ENCODE peak calls at places on chromosomes 13 and 19, in eight cellular contexts. One of them, this sample, is unnamed.

GRCh38 chr19:2603320-2603719 is 99.2 kb downstream of the GNG7 start:
- DNase-seq in K562: no peak
- DNase-seq in CD4-positive, alpha-beta T cell: no peak
- DNase-seq in stimulated activated CD4-positive, alpha-beta T cell treated with anti-CD3 and anti-CD28 coated beads, Interleukin-4, amount 100 ng/mL, for 24 hours: no peak
- DNase-seq in DMS 273 treated with DMSO at 0.1 percent for 48 hours: no peak
- DNase-seq in NCI-H2171: no peak
- DNase-seq in mucosa of descending colon: peak; percentile 39
- DNase-seq in activated CD8-positive, alpha-beta T cell treated with anti-CD3 and anti-CD28 coated beads, Interleukin-2, amount 10 ng/mL, durations not matched to agents 7 days and 5 days: no peak
- DNase-seq in this sample: peak; percentile 85

GRCh38 chr19:495440-496332 is 600 bp upstream of the MADCAM1 start:
- DNase-seq in K562: peak; percentile 66
- DNase-seq in CD4-positive, alpha-beta T cell: no peak
- DNase-seq in stimulated activated CD4-positive, alpha-beta T cell treated with anti-CD3 and anti-CD28 coated beads, Interleukin-4, amount 100 ng/mL, for 24 hours: peak; percentile 40
- DNase-seq in DMS 273 treated with DMSO at 0.1 percent for 48 hours: peak; percentile 80
- DNase-seq in NCI-H2171: no peak
- DNase-seq in mucosa of descending colon: peak; percentile 61
- DNase-seq in activated CD8-positive, alpha-beta T cell treated with anti-CD3 and anti-CD28 coated beads, Interleukin-2, amount 10 ng/mL, durations not matched to agents 7 days and 5 days: peak; percentile 57
- DNase-seq in this sample: peak; percentile 57

GRCh38 chr13:30340367-30341184 is 33.2 kb upstream of the KATNAL1 start:
- DNase-seq in K562: peak; percentile 66
- DNase-seq in CD4-positive, alpha-beta T cell: no peak
- DNase-seq in stimulated activated CD4-positive, alpha-beta T cell treated with anti-CD3 and anti-CD28 coated beads, Interleukin-4, amount 100 ng/mL, for 24 hours: no peak
- DNase-seq in DMS 273 treated with DMSO at 0.1 percent for 48 hours: no peak
- DNase-seq in NCI-H2171: no peak
- DNase-seq in mucosa of descending colon: no peak
- DNase-seq in activated CD8-positive, alpha-beta T cell treated with anti-CD3 and anti-CD28 coated beads, Interleukin-2, amount 10 ng/mL, durations not matched to agents 7 days and 5 days: no peak
- DNase-seq in this sample: peak; percentile 90

GRCh38 chr19:7415163-7415856 is 66.6 kb downstream of the ARHGEF18 start:
- DNase-seq in K562: no peak
- DNase-seq in CD4-positive, alpha-beta T cell: no peak
- DNase-seq in stimulated activated CD4-positive, alpha-beta T cell treated with anti-CD3 and anti-CD28 coated beads, Interleukin-4, amount 100 ng/mL, for 24 hours: no peak
- DNase-seq in DMS 273 treated with DMSO at 0.1 percent for 48 hours: no peak
- DNase-seq in NCI-H2171: no peak
- DNase-seq in mucosa of descending colon: no peak
- DNase-seq in activated CD8-positive, alpha-beta T cell treated with anti-CD3 and anti-CD28 coated beads, Interleukin-2, amount 10 ng/mL, durations not matched to agents 7 days and 5 days: no peak
- DNase-seq in this sample: no peak

GRCh38 chr13:28286263-28286662 is 147.9 kb downstream of the PAN3 start:
- DNase-seq in K562: no peak
- DNase-seq in CD4-positive, alpha-beta T cell: no peak
- DNase-seq in stimulated activated CD4-positive, alpha-beta T cell treated with anti-CD3 and anti-CD28 coated beads, Interleukin-4, amount 100 ng/mL, for 24 hours: no peak
- DNase-seq in DMS 273 treated with DMSO at 0.1 percent for 48 hours: no peak
- DNase-seq in NCI-H2171: no peak
- DNase-seq in mucosa of descending colon: no peak
- DNase-seq in activated CD8-positive, alpha-beta T cell treated with anti-CD3 and anti-CD28 coated beads, Interleukin-2, amount 10 ng/mL, durations not matched to agents 7 days and 5 days: no peak
- DNase-seq in this sample: no peak

GRCh38 chr13:97567510-97568243 is 133.7 kb downstream of the RAP2A start:
- DNase-seq in K562: no peak
- DNase-seq in CD4-positive, alpha-beta T cell: no peak
- DNase-seq in stimulated activated CD4-positive, alpha-beta T cell treated with anti-CD3 and anti-CD28 coated beads, Interleukin-4, amount 100 ng/mL, for 24 hours: no peak
- DNase-seq in DMS 273 treated with DMSO at 0.1 percent for 48 hours: no peak
- DNase-seq in NCI-H2171: no peak
- DNase-seq in mucosa of descending colon: peak; percentile 79
- DNase-seq in activated CD8-positive, alpha-beta T cell treated with anti-CD3 and anti-CD28 coated beads, Interleukin-2, amount 10 ng/mL, durations not matched to agents 7 days and 5 days: no peak
- DNase-seq in this sample: peak; percentile 6

GRCh38 chr13:100439247-100439955 is 149.2 kb downstream of the GGACT start:
- DNase-seq in K562: no peak
- DNase-seq in CD4-positive, alpha-beta T cell: no peak
- DNase-seq in stimulated activated CD4-positive, alpha-beta T cell treated with anti-CD3 and anti-CD28 coated beads, Interleukin-4, amount 100 ng/mL, for 24 hours: no peak
- DNase-seq in DMS 273 treated with DMSO at 0.1 percent for 48 hours: no peak
- DNase-seq in NCI-H2171: no peak
- DNase-seq in mucosa of descending colon: no peak
- DNase-seq in activated CD8-positive, alpha-beta T cell treated with anti-CD3 and anti-CD28 coated beads, Interleukin-2, amount 10 ng/mL, durations not matched to agents 7 days and 5 days: no peak
- DNase-seq in this sample: no peak

GRCh38 chr19:2549701-2550191 is 73.8 kb downstream of the GADD45B start:
- DNase-seq in K562: no peak
- DNase-seq in CD4-positive, alpha-beta T cell: no peak
- DNase-seq in stimulated activated CD4-positive, alpha-beta T cell treated with anti-CD3 and anti-CD28 coated beads, Interleukin-4, amount 100 ng/mL, for 24 hours: no peak
- DNase-seq in DMS 273 treated with DMSO at 0.1 percent for 48 hours: no peak
- DNase-seq in NCI-H2171: no peak
- DNase-seq in mucosa of descending colon: peak; percentile 50
- DNase-seq in activated CD8-positive, alpha-beta T cell treated with anti-CD3 and anti-CD28 coated beads, Interleukin-2, amount 10 ng/mL, durations not matched to agents 7 days and 5 days: no peak
- DNase-seq in this sample: peak; percentile 85

This sample was measured in GM03348.